ENCODE peak calls at places on chromosomes 4 and X, in five cellular contexts. U is Kasumi-1, C is Calu3, O is PC-3, X is KG1. G is an unnamed sample.
A peak's percentile ranks its signal among the peaks of the same experiment; 100 is the strongest.

GRCh38 chrX:50066318-50066937 is 134.4 kb downstream of the AKAP4 start:
- DNase-seq in U (no peak), C (no peak), O (no peak), X (no peak), G (peak; percentile 34)

GRCh38 chr4:111707491-111707890 is 437.8 kb upstream of the FAM241A start:
- DNase-seq in U (no peak), C (no peak), O (no peak), X (no peak), G (no peak)

GRCh38 chr4:126897038-126897437 is 735.7 kb upstream of the INTU start:
- DNase-seq in U (no peak), C (no peak), O (no peak), X (no peak), G (no peak)

GRCh38 chr4:5887361-5888221 is 5.3 kb downstream of the CRMP1 start:
- DNase-seq in U (no peak), C (no peak), O (no peak), X (no peak), G (no peak)

GRCh38 chr4:185730849-185731608 is 81.0 kb downstream of the SORBS2 start:
- DNase-seq in U (no peak), C (no peak), O (no peak), X (no peak), G (no peak)

GRCh38 chr4:122434285-122434684 is 22.2 kb downstream of the IL2 start:
- DNase-seq in U (no peak), C (no peak), O (no peak), X (no peak), G (no peak)

GRCh38 chr4:88240297-88240714 is 44.1 kb downstream of the PPM1K start:
- DNase-seq in U (no peak), C (no peak), O (no peak), X (no peak), G (no peak)

GRCh38 chr4:42083816-42084215 is 68.6 kb downstream of the BEND4 start:
- DNase-seq in U (no peak), C (no peak), O (no peak), X (no peak), G (no peak)

GRCh38 chrX:136794080-136794479 is 13.3 kb upstream of the ARHGEF6 start:
- DNase-seq in U (no peak), C (no peak), O (no peak), X (no peak), G (no peak)

GRCh38 chrX:83077606-83078005 is 430.5 kb upstream of the POU3F4 start:
- DNase-seq in U (no peak), C (no peak), O (no peak), X (no peak), G (no peak)

GRCh38 chr4:109424093-109424818 is 9.4 kb upstream of the SEC24B start:
- DNase-seq in U (no peak), C (no peak), O (no peak), X (no peak), G (no peak)

G was measured in HuH-7.